ENCODE peak calls at places on chromosomes 7 and 10, in five cellular contexts. One of them, this sample, is unnamed.

GRCh38 chr7:12757443-12757842 is 70.0 kb downstream of the ARL4A start:
- DNase-seq in fibroblast of lung: peak; percentile 95
- DNase-seq in thoracic aorta: no peak
- DNase-seq in AG04450: peak; percentile 74
- DNase-seq in choroid plexus epithelial cell: peak; percentile 93
- DNase-seq in this sample: peak; percentile 91

GRCh38 chr7:51318886-51319579 is 2.4 kb upstream of the COBL start:
- DNase-seq in choroid plexus epithelial cell: no peak
- DNase-seq in fibroblast of lung: no peak
- DNase-seq in AG04450: no peak
- DNase-seq in thoracic aorta: no peak
- DNase-seq in this sample: no peak

GRCh38 chr10:95236068-95236903 is 42.2 kb downstream of the ACSM6 start:
- DNase-seq in AG04450: no peak
- DNase-seq in choroid plexus epithelial cell: peak; percentile 59
- DNase-seq in fibroblast of lung: peak; percentile 88
- DNase-seq in thoracic aorta: no peak
- DNase-seq in this sample: peak; percentile 79

GRCh38 chr7:116886550-116887156 is 24.3 kb downstream of the CAPZA2 start:
- DNase-seq in choroid plexus epithelial cell: no peak
- DNase-seq in thoracic aorta: no peak
- DNase-seq in AG04450: no peak
- DNase-seq in fibroblast of lung: no peak
- DNase-seq in this sample: no peak

GRCh38 chr7:64889686-64890162 is 13.3 kb upstream of the ZNF273 start:
- DNase-seq in choroid plexus epithelial cell: no peak
- DNase-seq in thoracic aorta: no peak
- DNase-seq in AG04450: no peak
- DNase-seq in fibroblast of lung: no peak
- DNase-seq in this sample: no peak

GRCh38 chr10:11147723-11148122 is 130.1 kb downstream of the CELF2 start:
- DNase-seq in choroid plexus epithelial cell: no peak
- DNase-seq in fibroblast of lung: no peak
- DNase-seq in thoracic aorta: no peak
- DNase-seq in AG04450: no peak
- DNase-seq in this sample: no peak

GRCh38 chr7:84193787-84194186 is 802 bp downstream of the SEMA3A start:
- DNase-seq in thoracic aorta: no peak
- DNase-seq in AG04450: no peak
- DNase-seq in choroid plexus epithelial cell: no peak
- DNase-seq in fibroblast of lung: peak; percentile 28
- DNase-seq in this sample: no peak

GRCh38 chr7:55502209-55502608 is 70.1 kb downstream of the VOPP1 start:
- DNase-seq in thoracic aorta: no peak
- DNase-seq in fibroblast of lung: no peak
- DNase-seq in choroid plexus epithelial cell: no peak
- DNase-seq in AG04450: no peak
- DNase-seq in this sample: no peak

GRCh38 chr10:112241651-112242341 is 41.4 kb upstream of the TECTB start:
- DNase-seq in AG04450: no peak
- DNase-seq in choroid plexus epithelial cell: no peak
- DNase-seq in thoracic aorta: no peak
- DNase-seq in fibroblast of lung: no peak
- DNase-seq in this sample: no peak

GRCh38 chr7:29243777-29244655 is 49.4 kb downstream of the CHN2 start:
- DNase-seq in thoracic aorta: no peak
- DNase-seq in AG04450: no peak
- DNase-seq in fibroblast of lung: no peak
- DNase-seq in choroid plexus epithelial cell: no peak
- DNase-seq in this sample: no peak

GRCh38 chr7:4169505-4169904 is 512.6 kb upstream of the FOXK1 start:
- DNase-seq in thoracic aorta: no peak
- DNase-seq in choroid plexus epithelial cell: no peak
- DNase-seq in AG04450: no peak
- DNase-seq in fibroblast of lung: peak; percentile 1
- DNase-seq in this sample: no peak

GRCh38 chr10:125023269-125023668 is 81.3 kb downstream of the ZRANB1 start:
- DNase-seq in fibroblast of lung: no peak
- DNase-seq in AG04450: no peak
- DNase-seq in choroid plexus epithelial cell: no peak
- DNase-seq in thoracic aorta: no peak
- DNase-seq in this sample: no peak

GRCh38 chr10:11933837-11934236 is 108.8 kb downstream of the UPF2 start:
- DNase-seq in choroid plexus epithelial cell: no peak
- DNase-seq in thoracic aorta: no peak
- DNase-seq in AG04450: no peak
- DNase-seq in fibroblast of lung: no peak
- DNase-seq in this sample: no peak

GRCh38 chr7:55043691-55044090 is 24.9 kb downstream of the EGFR start:
- DNase-seq in choroid plexus epithelial cell: no peak
- DNase-seq in thoracic aorta: no peak
- DNase-seq in AG04450: no peak
- DNase-seq in fibroblast of lung: no peak
- DNase-seq in this sample: no peak

GRCh38 chr10:88066319-88066718 is 202.9 kb downstream of the PTEN start:
- DNase-seq in thoracic aorta: no peak
- DNase-seq in AG04450: no peak
- DNase-seq in fibroblast of lung: no peak
- DNase-seq in choroid plexus epithelial cell: no peak
- DNase-seq in this sample: no peak

GRCh38 chr7:87475359-87476178 is at the start of gene ABCB4:
- DNase-seq in AG04450: no peak
- DNase-seq in fibroblast of lung: peak; percentile 22
- DNase-seq in choroid plexus epithelial cell: no peak
- DNase-seq in thoracic aorta: no peak
- DNase-seq in this sample: no peak

GRCh38 chr10:84352251-84352842 is 24.0 kb downstream of the CCSER2 start:
- DNase-seq in fibroblast of lung: peak; percentile 61
- DNase-seq in thoracic aorta: no peak
- DNase-seq in AG04450: no peak
- DNase-seq in choroid plexus epithelial cell: peak; percentile 85
- DNase-seq in this sample: peak; percentile 71

GRCh38 chr10:93222211-93222754 is 148.6 kb downstream of the CYP26A1 start:
- DNase-seq in choroid plexus epithelial cell: peak; percentile 31
- DNase-seq in thoracic aorta: no peak
- DNase-seq in AG04450: no peak
- DNase-seq in fibroblast of lung: peak; percentile 16
- DNase-seq in this sample: no peak

GRCh38 chr7:48209004-48209600 is 37.8 kb downstream of the ABCA13 start:
- DNase-seq in fibroblast of lung: no peak
- DNase-seq in choroid plexus epithelial cell: no peak
- DNase-seq in thoracic aorta: no peak
- DNase-seq in AG04450: no peak
- DNase-seq in this sample: no peak

GRCh38 chr10:47404446-47404845 is 20.4 kb upstream of the ZNF488 start:
- DNase-seq in thoracic aorta: no peak
- DNase-seq in choroid plexus epithelial cell: no peak
- DNase-seq in AG04450: no peak
- DNase-seq in fibroblast of lung: no peak
- DNase-seq in this sample: no peak

DNA sequence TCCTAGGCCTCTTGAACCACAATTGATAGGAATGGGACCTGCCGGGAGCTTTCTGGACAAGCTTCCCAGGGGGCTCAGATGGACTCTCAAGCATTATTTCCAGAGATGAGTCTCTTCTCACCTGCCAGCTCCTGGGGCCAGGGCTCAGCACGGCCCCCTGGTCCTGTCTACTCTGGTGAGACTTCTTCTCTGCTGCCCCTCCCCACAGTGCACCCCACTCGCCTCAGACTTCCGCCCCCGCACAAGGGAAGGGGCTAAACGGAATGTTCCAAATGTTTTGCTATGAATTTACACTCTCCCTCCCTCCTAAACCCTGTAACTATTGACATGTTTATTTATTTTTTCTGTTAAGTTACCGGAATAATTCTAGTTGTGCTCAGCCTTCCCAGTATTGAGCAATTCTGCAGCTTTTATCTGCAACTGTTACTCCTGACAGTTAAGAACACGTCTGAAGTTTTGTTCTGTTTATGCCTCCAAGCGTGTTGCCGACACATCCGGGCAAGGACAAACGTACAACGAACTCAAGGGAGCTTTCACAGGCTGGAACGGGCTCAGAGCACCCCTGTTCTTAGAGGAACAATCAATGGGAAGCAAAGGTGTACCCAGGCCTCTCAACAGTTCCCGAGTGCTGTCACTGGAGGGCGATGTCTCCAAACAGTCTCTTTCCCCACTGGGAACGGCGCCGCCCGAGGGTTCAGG is 55.2 kb downstream of the FHIP2A start:
- DNase-seq in AG04450: no peak
- DNase-seq in choroid plexus epithelial cell: peak; percentile 82
- DNase-seq in fibroblast of lung: peak; percentile 44
- DNase-seq in thoracic aorta: no peak
- DNase-seq in this sample: peak; percentile 62
- TF ChIP-seq CTCF in AG04450: peak; percentile 88
- TF ChIP-seq CTCF in choroid plexus epithelial cell: peak; percentile 94
- TF ChIP-seq CTCF in fibroblast of lung: peak; percentile 79
- TF ChIP-seq CTCF in thoracic aorta: peak; percentile 61
- TF ChIP-seq CTCF in this sample: peak; percentile 87

GRCh38 chr10:54282012-54282411 is 519.0 kb downstream of the PCDH15 start:
- DNase-seq in thoracic aorta: no peak
- DNase-seq in fibroblast of lung: no peak
- DNase-seq in AG04450: no peak
- DNase-seq in choroid plexus epithelial cell: no peak
- DNase-seq in this sample: no peak
- TF ChIP-seq CTCF in thoracic aorta: no peak
- TF ChIP-seq CTCF in fibroblast of lung: no peak
- TF ChIP-seq CTCF in AG04450: no peak
- TF ChIP-seq CTCF in choroid plexus epithelial cell: no peak
- TF ChIP-seq CTCF in this sample: no peak

GRCh38 chr10:115065731-115066130 is 27.4 kb upstream of the ATRNL1 start:
- DNase-seq in fibroblast of lung: no peak
- DNase-seq in choroid plexus epithelial cell: no peak
- DNase-seq in thoracic aorta: no peak
- DNase-seq in AG04450: no peak
- DNase-seq in this sample: no peak
- TF ChIP-seq CTCF in fibroblast of lung: no peak
- TF ChIP-seq CTCF in choroid plexus epithelial cell: no peak
- TF ChIP-seq CTCF in thoracic aorta: no peak
- TF ChIP-seq CTCF in AG04450: no peak
- TF ChIP-seq CTCF in this sample: no peak

GRCh38 chr7:27640914-27641570 is 21.6 kb downstream of the HIBADH start:
- DNase-seq in choroid plexus epithelial cell: peak; percentile 94
- DNase-seq in AG04450: no peak
- DNase-seq in fibroblast of lung: peak; percentile 76
- DNase-seq in thoracic aorta: no peak
- DNase-seq in this sample: peak; percentile 60
- TF ChIP-seq CTCF in choroid plexus epithelial cell: no peak
- TF ChIP-seq CTCF in AG04450: no peak
- TF ChIP-seq CTCF in fibroblast of lung: no peak
- TF ChIP-seq CTCF in thoracic aorta: no peak
- TF ChIP-seq CTCF in this sample: no peak